ENCODE peak calls at places on chromosome 13, in eight cellular contexts. M is aorta; X is BJ; N is stimulated activated naive CD8-positive, alpha-beta T cell treated with anti-CD3 and anti-CD28 coated beads, Interleukin-15, Interleukin-2, amounts not matched to agents 100 U/mL and 50 U/mL, for 24 hours; Q is T-cell; O is AG09309; R is trophoblast cell; U is bronchial epithelial cell. Z is an unnamed sample.

GRCh38 chr13:88246239-88246638 is 575.1 kb downstream of the SLITRK5 start:
- DNase-seq in M (no peak), X (no peak), N (no peak), Q (no peak), O (no peak), R (no peak), U (peak), Z (peak)

GRCh38 chr13:113967206-113967720 is 6.6 kb downstream of the C13orf46 start:
- DNase-seq in M (peak), X (no peak), N (no peak), Q (no peak), O (no peak), R (no peak), U (no peak), Z (no peak)

GRCh38 chr13:52053460-52053859 is 29.0 kb downstream of the UTP14C start:
- DNase-seq in M (no peak), X (no peak), N (no peak), Q (no peak), O (no peak), R (peak), U (peak), Z (no peak)

GRCh38 chr13:98944336-98944735 is 33.5 kb downstream of the DOCK9 start:
- DNase-seq in M (no peak), X (no peak), N (no peak), Q (no peak), O (no peak), R (no peak), U (peak), Z (no peak)

GRCh38 chr13:32008518-32009175 is 22.9 kb upstream of the FRY start:
- DNase-seq in M (no peak), X (no peak), N (no peak), Q (no peak), O (no peak), R (no peak), U (no peak), Z (no peak)

GRCh38 chr13:75798353-75799245 is 162.5 kb downstream of the LMO7 start:
- DNase-seq in M (no peak), X (no peak), N (no peak), Q (no peak), O (peak), R (no peak), U (peak), Z (no peak)

GRCh38 chr13:109629737-109630136 is 156.6 kb downstream of the IRS2 start:
- DNase-seq in M (no peak), X (no peak), N (no peak), Q (no peak), O (no peak), R (no peak), U (no peak), Z (no peak)

GRCh38 chr13:80716610-80717081 is 375.7 kb upstream of the SPRY2 start:
- DNase-seq in M (peak), X (no peak), N (no peak), Q (no peak), O (no peak), R (no peak), U (peak), Z (peak)

GRCh38 chr13:92460479-92460878 is 766.1 kb upstream of the GPC6 start:
- DNase-seq in M (no peak), X (no peak), N (no peak), Q (no peak), O (no peak), R (no peak), U (no peak), Z (no peak)

GRCh38 chr13:110627351-110627750 is 12.0 kb downstream of the NAXD start:
- DNase-seq in M (no peak), X (no peak), N (no peak), Q (no peak), O (no peak), R (peak), U (peak), Z (no peak)

GRCh38 chr13:20713751-20714150 is 10.3 kb downstream of the IL17D start:
- DNase-seq in M (peak), X (peak), N (peak), Q (no peak), O (peak), R (no peak), U (no peak), Z (no peak)

GRCh38 chr13:39510296-39510695 is 92.7 kb downstream of the LHFPL6 start:
- DNase-seq in M (no peak), X (no peak), N (no peak), Q (no peak), O (no peak), R (peak), U (peak), Z (peak)

GRCh38 chr13:111203742-111204386 is 88.8 kb downstream of the ARHGEF7 start:
- DNase-seq in M (no peak), X (no peak), N (no peak), Q (no peak), O (no peak), R (no peak), U (no peak), Z (no peak)

GRCh38 chr13:40508767-40509342 is 157.6 kb downstream of the FOXO1 start:
- DNase-seq in M (no peak), X (no peak), N (no peak), Q (no peak), O (no peak), R (no peak), U (no peak), Z (no peak)

GRCh38 chr13:56400774-56401173 is 739.9 kb upstream of the PRR20A start:
- DNase-seq in M (no peak), X (no peak), N (no peak), Q (no peak), O (no peak), R (no peak), U (no peak), Z (no peak)

GRCh38 chr13:52447354-52447753 is 3.1 kb downstream of the VPS36 start:
- DNase-seq in M (no peak), X (no peak), N (no peak), Q (no peak), O (no peak), R (no peak), U (peak), Z (no peak)

GRCh38 chr13:40026174-40026585 is 370.7 kb downstream of the COG6 start:
- DNase-seq in M (no peak), X (no peak), N (peak), Q (no peak), O (no peak), R (no peak), U (no peak), Z (no peak)

GRCh38 chr13:110323172-110323851 is 16.2 kb downstream of the COL4A2 start:
- DNase-seq in M (peak), X (peak), N (no peak), Q (no peak), O (no peak), R (peak), U (no peak), Z (no peak)

GRCh38 chr13:73168226-73168992 is 109.6 kb downstream of the KLF5 start:
- DNase-seq in M (no peak), X (no peak), N (no peak), Q (no peak), O (no peak), R (peak), U (peak), Z (no peak)

GRCh38 chr13:56755181-56755580 is 385.5 kb upstream of the PRR20A start:
- DNase-seq in M (no peak), X (no peak), N (no peak), Q (no peak), O (no peak), R (no peak), U (peak), Z (no peak)

GRCh38 chr13:112711528-112712265 is 21.9 kb downstream of the ATP11A start:
- DNase-seq in M (peak), X (peak), N (no peak), Q (no peak), O (peak), R (peak), U (peak), Z (peak)

GRCh38 chr13:98022210-98022609 is 68.7 kb downstream of the IPO5 start:
- DNase-seq in M (no peak), X (peak), N (no peak), Q (no peak), O (peak), R (peak), U (peak), Z (no peak)

GRCh38 chr13:112828756-112829155 is 138.9 kb downstream of the ATP11A start:
- DNase-seq in M (peak), X (no peak), N (no peak), Q (no peak), O (no peak), R (no peak), U (no peak), Z (no peak)

GRCh38 chr13:40442191-40442590 is 224.2 kb downstream of the FOXO1 start:
- DNase-seq in M (no peak), X (no peak), N (no peak), Q (no peak), O (no peak), R (peak), U (no peak), Z (no peak)

GRCh38 chr13:25037057-25037813 is 58.7 kb upstream of the PABPC3 start:
- DNase-seq in M (no peak), X (no peak), N (peak), Q (peak), O (peak), R (no peak), U (peak), Z (peak)

GRCh38 chr13:42740753-42741152 is 40.6 kb upstream of the FAM216B start:
- DNase-seq in M (no peak), X (no peak), N (no peak), Q (no peak), O (no peak), R (no peak), U (peak), Z (peak)

GRCh38 chr13:24625870-24626419 is 54.3 kb upstream of the ATP12A start:
- DNase-seq in M (no peak), X (no peak), N (no peak), Q (no peak), O (no peak), R (no peak), U (no peak), Z (no peak)